ENCODE peak calls at places on chromosomes 16 and 17, in nine cellular contexts. W is neural progenitor cell; L is WERI-Rb-1; T is effector memory CD4-positive, alpha-beta T cell; C is psoas muscle; G is HL-60; X is prostate gland; O is pancreas; U is hepatocyte. S is an unnamed sample.

GRCh38 chr16:4477966-4478365 is 1.8 kb downstream of the HMOX2 start:
- DNase-seq in T (no peak), G (no peak), C (no peak), O (no peak), U (no peak), X (no peak), W (peak; percentile 47), L (no peak), S (no peak)

GRCh38 chr17:7969434-7969833 is 33.0 kb upstream of the GUCY2D start:
- DNase-seq in G (peak; percentile 59), T (no peak), O (no peak), C (no peak), W (no peak), L (no peak), U (no peak), X (no peak), S (no peak)

GRCh38 chr17:42832934-42833770 is at the start of gene PSME3:
- DNase-seq in X (peak; percentile 88), T (peak; percentile 76), O (peak; percentile 90), G (peak; percentile 77), U (peak; percentile 93), C (peak; percentile 94), L (peak; percentile 96), W (peak; percentile 93), S (peak; percentile 96)

GRCh38 chr17:17535957-17536356 is 39.8 kb upstream of the RASD1 start:
- DNase-seq in C (peak; percentile 87), G (no peak), X (peak; percentile 78), T (no peak), W (no peak), O (peak; percentile 83), U (no peak), L (no peak), S (no peak)

GRCh38 chr16:52283018-52283417 is 263.9 kb downstream of the TOX3 start:
- DNase-seq in X (no peak), W (no peak), C (no peak), O (no peak), G (no peak), T (no peak), U (no peak), L (no peak), S (no peak)

GRCh38 chr17:77462553-77463497 is 322.1 kb downstream of the SEC14L1 start:
- DNase-seq in G (no peak), X (no peak), W (no peak), L (no peak), T (no peak), U (no peak), O (no peak), C (no peak), S (no peak)

GRCh38 chr17:76000755-76001521 is at the start of gene CDK3:
- DNase-seq in G (no peak), X (no peak), T (no peak), W (no peak), C (no peak), O (no peak), L (no peak), U (no peak), S (no peak)

GRCh38 chr17:79988163-79988971 is 47.3 kb downstream of the TBC1D16 start:
- DNase-seq in L (no peak), O (no peak), G (no peak), X (no peak), C (no peak), U (peak; percentile 73), T (no peak), W (no peak), S (no peak)

GRCh38 chr16:70681382-70682238 is 4.2 kb downstream of the MTSS2 start:
- DNase-seq in X (no peak), G (no peak), O (no peak), W (no peak), T (no peak), U (no peak), C (peak; percentile 9), L (no peak), S (no peak)

GRCh38 chr17:17784599-17785264 is 52.1 kb downstream of the SREBF1 start:
- DNase-seq in T (no peak), W (peak; percentile 56), U (no peak), O (no peak), G (no peak), L (peak; percentile 77), X (no peak), C (peak; percentile 27), S (no peak)

GRCh38 chr17:77842148-77842905 is 116.2 kb upstream of the TNRC6C start:
- DNase-seq in W (no peak), O (no peak), G (peak; percentile 22), T (no peak), X (no peak), C (no peak), L (no peak), U (no peak), S (no peak)

GRCh38 chr17:31496097-31496496 is 104.6 kb downstream of the RAB11FIP4 start:
- DNase-seq in L (no peak), W (no peak), O (no peak), T (no peak), X (no peak), G (no peak), C (no peak), U (no peak), S (no peak)

GRCh38 chr16:4923853-4924252 is 13.1 kb downstream of the PPL start:
- DNase-seq in W (no peak), X (no peak), O (no peak), L (no peak), G (no peak), T (no peak), C (no peak), U (no peak), S (no peak)

GRCh38 chr17:81867123-81867951 is 3.8 kb downstream of the ARHGDIA start:
- DNase-seq in C (no peak), T (no peak), U (peak; percentile 69), W (peak; percentile 37), O (no peak), G (no peak), X (no peak), L (peak; percentile 54), S (peak; percentile 84)

GRCh38 chr17:81869221-81870154 is 1.6 kb downstream of the ARHGDIA start:
- DNase-seq in G (no peak), L (peak; percentile 76), X (no peak), T (no peak), O (no peak), U (peak; percentile 64), C (peak; percentile 57), W (peak; percentile 68), S (peak; percentile 86)

GRCh38 chr17:81868674-81869220 is 2.4 kb downstream of the ARHGDIA start:
- DNase-seq in T (no peak), O (no peak), U (peak; percentile 83), C (peak; percentile 69), X (no peak), G (no peak), L (peak; percentile 66), W (peak; percentile 35), S (peak; percentile 78)

GRCh38 chr17:81866440-81867122 is 4.6 kb downstream of the ARHGDIA start:
- DNase-seq in W (no peak), L (no peak), X (no peak), C (no peak), U (no peak), T (no peak), O (no peak), G (no peak), S (no peak)

DNA sequence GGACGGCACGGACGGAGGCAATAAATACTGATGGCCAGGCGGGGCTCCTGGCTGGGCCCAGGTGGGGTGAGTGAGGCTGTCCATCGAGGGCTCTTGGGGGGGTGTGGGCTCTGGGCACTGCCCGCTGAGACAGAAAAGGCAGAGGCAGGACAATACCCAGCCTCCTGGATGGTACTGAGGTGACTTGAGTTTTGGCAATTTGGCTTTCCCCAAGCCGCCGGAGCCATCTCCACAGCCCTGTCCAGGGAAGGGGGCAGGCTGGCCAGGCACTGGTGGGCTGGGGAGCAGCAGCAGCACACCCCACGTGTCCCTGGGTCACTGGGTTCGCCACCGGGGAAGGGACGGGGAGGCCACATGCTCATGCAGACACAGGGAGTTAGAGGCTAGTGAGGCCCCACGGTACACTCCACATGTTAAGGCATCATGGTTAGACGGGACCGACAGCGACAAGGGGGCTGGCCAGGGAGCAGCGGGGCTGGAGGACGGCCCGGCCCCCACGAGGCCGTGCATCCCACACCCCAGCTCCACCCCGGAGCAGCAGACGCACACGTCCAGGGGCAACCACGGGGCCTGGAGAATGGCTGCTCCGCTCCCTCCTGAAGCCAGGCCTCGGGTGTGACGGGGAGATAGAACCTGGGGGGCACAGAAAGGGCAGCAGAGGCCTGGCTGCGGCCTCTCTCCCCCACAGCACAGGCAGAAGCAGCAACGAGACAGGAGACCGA is 3.0 kb downstream of the ARHGDIA start:
- DNase-seq in O (no peak), W (no peak), U (no peak), C (no peak), T (no peak), L (no peak), G (no peak), X (no peak), S (peak; percentile 55)
- H3K27ac ChIP-seq in O (peak overlapping the region; percentile 79), W (peak overlapping the region; percentile 85), U (peak overlapping the region; percentile 99), C (peak overlapping the region; percentile 99), T (peak overlapping the region; percentile 14), L (peak overlapping the region; percentile 42), G (peak overlapping the region; percentile 93), X (peak overlapping the region; percentile 90), S (no peak overlapping the region)

GRCh38 chr16:66378739-66379570 is 12.5 kb downstream of the CDH5 start:
- DNase-seq in T (no peak), L (no peak), X (no peak), U (no peak), O (no peak), G (no peak), C (no peak), W (no peak), S (no peak)
- H3K27ac ChIP-seq in T (no peak overlapping the region), L (no peak overlapping the region), X (no peak overlapping the region), U (no peak overlapping the region), O (no peak overlapping the region), G (no peak overlapping the region), C (peak overlapping the region; percentile 5), W (no peak overlapping the region), S (no peak overlapping the region)

GRCh38 chr17:48892940-48893645 is 506 bp downstream of the ATP5MC1 start:
- DNase-seq in T (no peak), W (no peak), G (no peak), U (no peak), L (no peak), C (no peak), O (no peak), X (no peak), S (no peak)
- H3K27ac ChIP-seq in T (peak overlapping the region; percentile 68), W (no peak overlapping the region), G (peak overlapping the region; percentile 83), U (peak overlapping the region; percentile 81), L (peak overlapping the region; percentile 54), C (peak overlapping the region; percentile 90), O (peak overlapping the region; percentile 66), X (peak overlapping the region; percentile 57), S (no peak overlapping the region)

GRCh38 chr17:13001991-13002615 is 15.7 kb downstream of the ELAC2 start:
- DNase-seq in G (no peak), U (peak; percentile 27), C (no peak), L (no peak), W (no peak), O (no peak), X (no peak), T (no peak), S (no peak)
- H3K27ac ChIP-seq in G (no peak overlapping the region), U (peak overlapping the region; percentile 27), C (no peak overlapping the region), L (no peak overlapping the region), W (no peak overlapping the region), O (no peak overlapping the region), X (no peak overlapping the region), T (no peak overlapping the region), S (no peak overlapping the region)